ENCODE peak calls at places on chromosome 7, in seven cellular contexts. Q, G, E, R, P, T and I are unnamed samples. For H3K36me3, the result is how much of the 10 kb centered on the place peaks cover.

GRCh38 chr7:85600425-85600824 is 413.6 kb upstream of the SEMA3D start:
- DNase-seq in P (no peak), R (no peak), Q (no peak), E (no peak), T (no peak), G (no peak), I (peak)

GRCh38 chr7:84790873-84791272 is 396.0 kb downstream of the SEMA3D start:
- DNase-seq in E (no peak), Q (no peak), T (no peak), G (no peak), R (no peak), P (no peak), I (no peak)

GRCh38 chr7:128795129-128795528 is 3.4 kb downstream of the CCDC136 start:
- DNase-seq in P (no peak), T (no peak), Q (no peak), E (no peak), G (no peak), R (no peak), I (no peak)

GRCh38 chr7:50296799-50297198 is 7.7 kb upstream of the IKZF1 start:
- DNase-seq in G (no peak), R (no peak), E (no peak), T (no peak), Q (no peak), P (no peak), I (no peak)

GRCh38 chr7:92461027-92462003 is 14.0 kb downstream of the GATAD1 start:
- DNase-seq in P (peak), R (no peak), E (no peak), Q (peak), T (no peak), G (peak), I (peak)

GRCh38 chr7:79436378-79436777 is 17.1 kb downstream of the MAGI2 start:
- DNase-seq in Q (no peak), G (no peak), E (no peak), R (no peak), T (no peak), P (no peak), I (no peak)

GRCh38 chr7:835491-836401 is 3.5 kb downstream of the SUN1 start:
- DNase-seq in T (no peak), Q (no peak), R (no peak), P (no peak), G (no peak), E (no peak), I (no peak)

GRCh38 chr7:32163141-32163806 is 93.1 kb upstream of the PDE1C start:
- DNase-seq in E (no peak), R (peak), Q (no peak), T (no peak), G (peak), P (no peak), I (peak)

GRCh38 chr7:70156052-70156451 is 557.8 kb downstream of the AUTS2 start:
- DNase-seq in R (no peak), E (no peak), Q (no peak), G (no peak), P (no peak), T (no peak), I (no peak)

GRCh38 chr7:108455833-108456677 is at the start of gene NRCAM:
- DNase-seq in G (peak), P (no peak), R (peak), E (no peak), T (no peak), Q (peak), I (peak)

GRCh38 chr7:114084381-114085312 is 165.8 kb upstream of the PPP1R3A start:
- DNase-seq in P (no peak), T (no peak), G (peak), R (peak), E (no peak), Q (no peak), I (peak)

GRCh38 chr7:36982749-36983148 is 258.5 kb upstream of the AOAH start:
- DNase-seq in R (no peak), G (no peak), T (no peak), E (no peak), Q (no peak), P (no peak), I (no peak)

GRCh38 chr7:153682628-153683027 is 369.6 kb upstream of the DPP6 start:
- DNase-seq in R (no peak), E (no peak), P (no peak), T (no peak), G (no peak), Q (no peak), I (peak)

GRCh38 chr7:108973075-108973474 is 403.4 kb downstream of the DNAJB9 start:
- DNase-seq in T (no peak), P (peak), Q (no peak), R (no peak), E (no peak), G (no peak), I (peak)

GRCh38 chr7:22723171-22723601 is 3.8 kb upstream of the IL6 start:
- DNase-seq in G (peak), Q (no peak), P (no peak), R (peak), T (no peak), E (no peak), I (no peak)

GRCh38 chr7:85829817-85830432 is 643.1 kb upstream of the SEMA3D start:
- DNase-seq in T (no peak), E (no peak), R (no peak), P (no peak), G (no peak), Q (no peak), I (no peak)

GRCh38 chr7:92830532-92831110 is 5.8 kb downstream of the CDK6 start:
- DNase-seq in E (no peak), T (no peak), R (no peak), G (no peak), Q (no peak), P (no peak), I (no peak)

GRCh38 chr7:130008941-130009847 is 42.0 kb downstream of the ZC3HC1 start:
- DNase-seq in G (peak), R (peak), E (no peak), T (no peak), Q (no peak), P (peak), I (peak)

GRCh38 chr7:3300221-3300650 is 816 bp upstream of the SDK1 start:
- DNase-seq in T (no peak), P (no peak), E (no peak), G (peak), R (no peak), Q (no peak), I (peak)

GRCh38 chr7:128034830-128035229 is 3.6 kb upstream of the LRRC4 start:
- DNase-seq in E (no peak), P (no peak), G (no peak), Q (no peak), R (no peak), T (no peak), I (no peak)

GRCh38 chr7:155585956-155586355 is 39.6 kb upstream of the CNPY1 start:
- DNase-seq in P (no peak), G (no peak), E (no peak), T (no peak), R (no peak), Q (no peak), I (no peak)

GRCh38 chr7:89731751-89732150 is 422.5 kb upstream of the STEAP1 start:
- DNase-seq in T (no peak), Q (no peak), G (no peak), P (no peak), E (no peak), R (no peak), I (no peak)

GRCh38 chr7:139869886-139870285 is 40.8 kb downstream of the TBXAS1 start:
- DNase-seq in P (no peak), R (no peak), G (no peak), E (no peak), T (no peak), Q (no peak), I (no peak)

GRCh38 chr7:104442461-104442860 is 114.1 kb downstream of the LHFPL3 start:
- DNase-seq in T (no peak), R (no peak), Q (no peak), E (no peak), G (no peak), P (no peak), I (no peak)

GRCh38 chr7:90824386-90825307 is 228.5 kb downstream of the CDK14 start:
- DNase-seq in P (no peak), R (no peak), G (no peak), E (no peak), Q (no peak), T (no peak), I (no peak)

GRCh38 chr7:34823650-34824258 is 165.7 kb downstream of the NPSR1 start:
- DNase-seq in E (peak), T (no peak), R (peak), Q (peak), G (peak), P (peak), I (peak)

GRCh38 chr7:15334524-15335269 is 227.1 kb downstream of the AGMO start:
- DNase-seq in Q (no peak), T (no peak), P (no peak), G (no peak), R (no peak), E (no peak), I (no peak)

GRCh38 chr7:137506031-137506430 is 162.5 kb upstream of the PTN start:
- DNase-seq in E (no peak), T (no peak), G (no peak), R (no peak), P (no peak), Q (no peak), I (no peak)

GRCh38 chr7:11193131-11193867 is 219.6 kb downstream of the PHF14 start:
- DNase-seq in T (no peak), P (no peak), E (no peak), G (peak), Q (no peak), R (no peak), I (peak)

GRCh38 chr7:116500071-116500853 is 724 bp downstream of the CAV2 start:
- DNase-seq in E (no peak), T (no peak), P (no peak), G (peak), Q (no peak), R (peak), I (peak)

GRCh38 chr7:102418603-102419002 is 14.8 kb upstream of the ORAI2 start:
- DNase-seq in T (no peak), G (no peak), R (no peak), P (no peak), Q (no peak), E (no peak), I (no peak)

GRCh38 chr7:102417105-102417504 is 16.3 kb upstream of the ORAI2 start:
- DNase-seq in Q (peak), R (no peak), P (no peak), E (no peak), T (no peak), G (no peak), I (no peak)

GRCh38 chr7:102413611-102414010 is 17.4 kb downstream of the PRKRIP1 start:
- DNase-seq in Q (no peak), P (no peak), G (no peak), E (no peak), T (no peak), R (no peak), I (no peak)

GRCh38 chr7:102415685-102416225 is 17.6 kb upstream of the ORAI2 start:
- DNase-seq in R (no peak), Q (peak), T (no peak), G (no peak), P (no peak), E (peak), I (no peak)

GRCh38 chr7:102416406-102416805 is 17.0 kb upstream of the ORAI2 start:
- DNase-seq in R (no peak), P (no peak), E (no peak), T (no peak), Q (no peak), G (no peak), I (no peak)
- H3K36me3 ChIP-seq in R (under half), P (under half), E (under half), T (under half), Q (under half), G (under half), I (under half)

GRCh38 chr7:94639384-94639783 is 16.5 kb downstream of the SGCE start:
- DNase-seq in Q (no peak), E (no peak), T (no peak), P (no peak), G (no peak), R (no peak), I (no peak)

GRCh38 chr7:94643771-94644545 is 12.0 kb downstream of the SGCE start:
- DNase-seq in P (no peak), G (no peak), T (no peak), Q (no peak), E (no peak), R (no peak), I (no peak)

GRCh38 chr7:94647295-94647694 is 8.6 kb downstream of the SGCE start:
- DNase-seq in G (no peak), P (no peak), T (no peak), R (no peak), E (no peak), Q (no peak), I (no peak)

GRCh38 chr7:94648731-94649130 is 7.2 kb downstream of the SGCE start:
- DNase-seq in E (no peak), R (no peak), T (no peak), P (no peak), Q (no peak), G (no peak), I (peak)

GRCh38 chr7:94642838-94643653 is 12.9 kb downstream of the SGCE start:
- DNase-seq in E (no peak), P (no peak), T (no peak), G (no peak), R (no peak), Q (no peak), I (no peak)
- H3K36me3 ChIP-seq in E (under half), P (under half), T (under half), G (under half), R (under half), Q (under half), I (under half)

GRCh38 chr7:2203551-2204300 is 29.0 kb downstream of the MAD1L1 start:
- DNase-seq in T (no peak), E (no peak), R (no peak), Q (no peak), P (no peak), G (no peak), I (no peak)

GRCh38 chr7:2202901-2203550 is 29.7 kb downstream of the MAD1L1 start:
- DNase-seq in G (no peak), R (no peak), Q (no peak), T (no peak), E (no peak), P (no peak), I (no peak)

GRCh38 chr7:2201686-2202360 is 30.9 kb downstream of the MAD1L1 start:
- DNase-seq in R (no peak), P (no peak), E (no peak), G (no peak), Q (no peak), T (no peak), I (no peak)

GRCh38 chr7:2201128-2201527 is 31.6 kb downstream of the MAD1L1 start:
- DNase-seq in P (no peak), G (no peak), T (no peak), E (no peak), R (no peak), Q (no peak), I (no peak)

DNA sequence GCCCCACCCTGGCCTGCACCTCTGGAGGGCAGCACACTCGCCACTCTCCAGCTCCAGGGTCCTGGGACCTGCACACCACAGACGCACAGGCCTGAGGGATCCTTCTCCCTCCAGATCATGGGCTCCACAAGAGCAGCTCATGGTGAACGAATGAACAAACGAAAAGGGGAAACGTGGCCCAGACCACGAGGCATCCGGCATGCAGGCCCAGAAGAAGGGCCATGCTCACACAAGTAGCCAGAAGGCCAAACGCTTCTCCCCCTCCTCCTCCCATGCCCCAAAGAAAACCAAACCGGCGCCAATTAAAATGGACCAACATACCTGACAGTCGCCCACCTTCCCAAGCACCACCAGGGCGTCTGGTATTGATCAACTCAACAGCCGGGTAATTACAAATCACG is 30.4 kb downstream of the MAD1L1 start:
- DNase-seq in Q (no peak), G (no peak), T (no peak), P (no peak), R (no peak), E (no peak), I (no peak)
- H3K36me3 ChIP-seq in Q (under half), G (under half), T (under half), P (under half), R (under half), E (under half), I (under half)

DNA sequence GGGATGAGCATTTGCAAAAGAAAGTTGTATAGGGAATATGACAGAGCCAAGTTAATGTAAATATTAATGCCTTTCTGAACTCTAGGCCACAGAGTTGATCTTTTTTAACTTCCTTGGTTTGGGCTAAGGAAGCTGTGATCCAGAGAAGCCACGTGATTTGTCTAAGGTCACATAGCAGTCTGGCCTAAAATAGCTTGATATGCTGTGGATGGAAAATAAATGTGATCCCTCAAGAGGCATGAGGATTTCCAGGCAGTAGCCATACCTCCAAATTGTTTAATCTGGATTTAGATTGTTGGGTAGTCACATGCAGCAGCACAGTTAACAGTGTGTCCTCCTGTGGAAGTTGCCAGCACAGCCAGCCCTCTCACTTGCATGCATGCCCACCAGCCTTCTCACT is 165.7 kb upstream of the LANCL2 start:
- DNase-seq in T (no peak), R (no peak), Q (no peak), G (no peak), E (no peak), P (no peak), I (no peak)
- H3K36me3 ChIP-seq in T (under half), R (under half), Q (under half), G (under half), E (under half), P (half or more), I (under half)

GRCh38 chr7:65971021-65971420 is 11.0 kb downstream of the GUSB start:
- DNase-seq in P (no peak), T (no peak), R (no peak), Q (no peak), E (no peak), G (no peak), I (no peak)

GRCh38 chr7:65974191-65974801 is 7.7 kb downstream of the GUSB start:
- DNase-seq in G (peak), Q (no peak), R (no peak), E (peak), P (no peak), T (no peak), I (no peak)

GRCh38 chr7:65974876-65975275 is 7.1 kb downstream of the GUSB start:
- DNase-seq in P (no peak), Q (no peak), R (no peak), E (peak), T (no peak), G (no peak), I (no peak)

GRCh38 chr7:65975814-65976445 is 6.1 kb downstream of the GUSB start:
- DNase-seq in R (no peak), Q (no peak), T (no peak), E (no peak), G (no peak), P (no peak), I (peak)

DNA sequence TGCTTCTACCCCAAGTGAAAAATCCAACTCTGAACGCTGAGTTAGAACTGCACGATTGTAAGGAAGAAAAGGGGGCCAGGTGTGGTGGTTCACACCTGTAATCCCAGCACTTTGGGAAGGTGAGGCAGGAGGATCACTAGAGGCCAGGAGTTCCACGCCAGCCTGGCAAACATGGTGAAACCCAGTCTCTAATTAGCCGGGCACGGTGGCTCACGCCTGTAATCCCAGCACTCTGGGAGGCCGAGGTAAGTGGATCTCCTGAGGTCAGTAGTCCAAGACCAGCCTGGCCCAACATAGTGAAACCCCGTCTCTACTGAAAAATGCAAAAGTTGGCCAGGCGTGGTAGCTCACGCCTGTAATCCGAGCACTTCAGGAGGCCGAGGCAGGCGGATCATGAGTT is 9.0 kb downstream of the GUSB start:
- DNase-seq in E (no peak), G (no peak), R (no peak), Q (no peak), P (no peak), T (no peak), I (no peak)
- H3K36me3 ChIP-seq in E (half or more), G (under half), R (under half), Q (under half), P (under half), T (under half), I (under half)

DNA sequence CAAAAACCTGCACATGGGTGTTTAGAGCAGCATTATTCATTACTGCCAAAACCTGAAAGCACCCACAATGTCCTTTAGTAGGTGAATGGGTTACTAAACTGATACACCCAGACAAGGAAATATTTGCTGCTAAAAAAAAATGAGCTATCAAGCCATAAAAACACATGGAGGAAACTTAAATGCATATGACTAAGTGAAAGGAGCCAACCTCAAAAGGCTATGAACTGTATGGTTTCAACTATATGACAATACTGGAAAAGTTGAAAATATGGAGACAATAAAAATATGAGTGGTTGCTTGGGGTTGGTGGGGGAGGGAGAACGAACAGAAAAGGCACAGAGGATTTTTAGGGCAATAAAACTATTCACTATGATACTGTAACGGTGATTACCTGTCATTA is 291.0 kb downstream of the TNS3 start:
- DNase-seq in Q (no peak), T (no peak), P (no peak), G (no peak), R (no peak), E (no peak), I (no peak)
- H3K36me3 ChIP-seq in Q (under half), T (under half), P (under half), G (under half), R (under half), E (half or more), I (under half)

DNA sequence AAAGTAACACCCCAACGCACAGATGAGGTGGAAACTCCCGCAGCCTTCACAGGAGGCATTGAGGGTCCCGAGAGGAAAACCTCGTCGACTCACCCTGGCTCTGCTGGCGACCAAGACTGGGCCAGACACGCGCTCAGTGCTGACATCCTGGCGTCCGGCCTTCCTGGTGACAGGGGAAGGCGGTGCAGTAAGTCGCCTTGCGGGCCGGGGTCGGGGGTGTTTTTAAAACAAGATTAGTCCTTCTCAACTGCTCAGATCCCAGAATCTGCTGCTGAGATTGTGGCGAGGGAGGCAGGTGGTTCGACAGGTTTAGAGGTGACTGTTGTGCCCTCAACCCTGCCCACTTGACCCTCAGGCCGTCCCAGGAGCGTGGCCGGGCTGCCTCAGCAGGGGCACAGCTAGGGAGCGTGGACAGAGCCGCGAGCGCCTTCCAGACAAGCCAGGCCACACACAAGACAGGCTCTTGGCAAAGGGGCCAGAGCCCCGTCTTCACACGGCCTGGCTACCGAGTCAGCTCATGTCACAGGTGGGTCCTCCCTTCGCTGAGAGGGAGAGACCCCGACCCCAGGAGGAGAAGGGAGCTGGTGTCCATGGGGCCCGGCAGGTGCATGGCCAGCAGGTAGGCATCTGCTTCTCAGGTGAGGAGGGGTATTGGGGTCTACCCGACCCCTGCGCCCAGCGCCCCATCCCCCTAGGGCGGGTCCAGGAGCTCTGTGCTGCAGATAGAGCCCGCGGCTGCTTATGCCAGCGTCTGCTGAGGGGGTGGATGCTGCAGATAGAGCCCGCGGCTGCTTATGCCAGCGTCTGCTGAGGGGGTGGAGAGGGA is 81.6 kb downstream of the DNAJB6 start:
- DNase-seq in P (no peak), T (no peak), E (no peak), G (no peak), R (no peak), Q (no peak), I (no peak)
- H3K36me3 ChIP-seq in P (under half), T (under half), E (under half), G (under half), R (under half), Q (under half), I (under half)